ENCODE peak calls at places on chromosomes 5 and 9, in nine cellular contexts. F is hepatocyte, P is osteocyte, O is T-helper 9 cell, N is RPMI8226, B is memory B cell, H is NCI-H1105 treated with DMSO at 0.1 percent for 48 hours, Z is COR-L47, K is fibroblast of villous mesenchyme. L is an unnamed sample.

GRCh38 chr9:79809931-79810330 is 238.2 kb downstream of the TLE4 start:
- DNase-seq in B (no peak), K (peak; percentile 81), O (no peak), H (no peak), Z (no peak), N (no peak), F (no peak), P (no peak), L (peak; percentile 82)

GRCh38 chr9:27468450-27469110 is 55.5 kb upstream of the IFNK start:
- DNase-seq in B (no peak), F (no peak), Z (no peak), K (peak; percentile 62), H (no peak), O (no peak), N (no peak), P (no peak), L (peak; percentile 18)

GRCh38 chr5:108760512-108760911 is 12.8 kb downstream of the FER start:
- DNase-seq in B (no peak), K (no peak), H (no peak), Z (no peak), F (no peak), O (no peak), P (no peak), N (no peak), L (no peak)

GRCh38 chr9:35484406-35484805 is 5.5 kb upstream of the RUSC2 start:
- DNase-seq in K (no peak), O (no peak), B (no peak), P (no peak), N (no peak), F (no peak), H (no peak), Z (no peak), L (no peak)

GRCh38 chr5:90802695-90803317 is 244.2 kb downstream of the ADGRV1 start:
- DNase-seq in K (peak; percentile 19), F (peak; percentile 71), Z (peak; percentile 27), H (peak; percentile 30), B (no peak), N (peak; percentile 47), P (no peak), O (no peak), L (peak; percentile 48)

GRCh38 chr9:83933804-83934203 is 12.6 kb upstream of the KIF27 start:
- DNase-seq in F (peak; percentile 42), B (no peak), P (no peak), N (no peak), K (peak; percentile 92), Z (no peak), O (no peak), H (no peak), L (peak; percentile 86)

GRCh38 chr5:14438195-14438606 is 143.4 kb upstream of the OTULINL start:
- DNase-seq in O (no peak), H (no peak), P (no peak), N (no peak), K (no peak), F (no peak), Z (no peak), B (no peak), L (no peak)

GRCh38 chr5:51380603-51381207 is 2.5 kb upstream of the ISL1 start:
- DNase-seq in N (peak; percentile 41), Z (peak; percentile 59), F (peak; percentile 71), B (no peak), K (peak; percentile 8), O (no peak), P (no peak), H (peak; percentile 79), L (peak; percentile 34)

GRCh38 chr9:104232781-104233341 is 138.8 kb downstream of the SMC2 start:
- DNase-seq in K (no peak), Z (no peak), O (no peak), P (no peak), F (no peak), H (no peak), N (no peak), B (no peak), L (peak; percentile 81)

GRCh38 chr5:69083412-69083811 is 10.4 kb upstream of the SLC30A5 start:
- DNase-seq in O (no peak), H (peak; percentile 1), P (no peak), F (peak; percentile 60), K (peak; percentile 32), B (no peak), Z (peak; percentile 51), N (no peak), L (peak; percentile 21)

L was measured in fibroblast of pulmonary artery.